ENCODE peak calls at places on chromosomes 3 and 15, in eight cellular contexts. P, K, E, T, X, G, N and L are unnamed samples.

GRCh38 chr3:69896095-69896494 is 103.4 kb upstream of the SAMMSON start:
- DNase-seq in T (no peak), N (no peak), G (no peak), K (no peak), X (no peak), E (no peak), P (no peak), L (no peak)

GRCh38 chr15:66833372-66833771 is 131.3 kb downstream of the SMAD6 start:
- DNase-seq in T (no peak), K (no peak), N (no peak), X (no peak), E (no peak), P (no peak), G (no peak), L (no peak)

GRCh38 chr3:10594915-10595314 is 89.5 kb upstream of the ATP2B2 start:
- DNase-seq in X (peak; percentile 9), T (no peak), K (peak; percentile 50), E (peak; percentile 92), P (no peak), G (peak; percentile 75), N (no peak), L (peak; percentile 56)

GRCh38 chr3:180617049-180617448 is 15.1 kb downstream of the TTC14 start:
- DNase-seq in E (no peak), G (no peak), N (no peak), K (no peak), X (no peak), T (no peak), P (no peak), L (no peak)

GRCh38 chr3:161560006-161560637 is 63.5 kb downstream of the OTOL1 start:
- DNase-seq in K (peak; percentile 39), E (peak; percentile 67), X (no peak), G (peak; percentile 60), T (peak; percentile 18), P (peak; percentile 42), N (peak; percentile 28), L (no peak)

GRCh38 chr15:98626153-98626552 is 22.2 kb upstream of the IGF1R start:
- DNase-seq in X (no peak), K (no peak), T (no peak), E (no peak), G (no peak), N (no peak), P (no peak), L (peak; percentile 45)

GRCh38 chr3:128430276-128430675 is 36.4 kb downstream of the DNAJB8 start:
- DNase-seq in X (no peak), E (no peak), K (no peak), T (no peak), P (no peak), N (no peak), G (no peak), L (no peak)

GRCh38 chr3:16807441-16807840 is 77.3 kb upstream of the PLCL2 start:
- DNase-seq in T (no peak), E (no peak), P (no peak), G (no peak), K (no peak), X (no peak), N (no peak), L (no peak)

GRCh38 chr15:98657721-98658120 is 9.4 kb downstream of the IGF1R start:
- DNase-seq in E (no peak), G (no peak), T (no peak), N (no peak), X (no peak), P (no peak), K (no peak), L (peak; percentile 66)

GRCh38 chr15:63967616-63968015 is 78.7 kb downstream of the DAPK2 start:
- DNase-seq in X (no peak), G (no peak), N (no peak), P (no peak), E (no peak), K (no peak), T (no peak), L (no peak)

GRCh38 chr3:14633819-14634424 is 17.6 kb upstream of the CCDC174 start:
- DNase-seq in T (peak; percentile 37), K (peak; percentile 67), N (peak; percentile 46), X (peak; percentile 43), G (no peak), E (peak; percentile 23), P (peak; percentile 63), L (peak; percentile 21)

GRCh38 chr3:135134293-135134692 is 339.2 kb downstream of the EPHB1 start:
- DNase-seq in T (no peak), X (no peak), N (no peak), K (no peak), E (no peak), P (no peak), G (no peak), L (no peak)

GRCh38 chr15:89378699-89379422 is 44.2 kb upstream of the POLG start:
- DNase-seq in K (no peak), E (no peak), P (peak; percentile 3), G (no peak), X (no peak), N (no peak), T (no peak), L (no peak)

GRCh38 chr3:30673425-30674341 is 67.3 kb downstream of the TGFBR2 start:
- DNase-seq in E (no peak), N (no peak), T (no peak), P (no peak), K (no peak), G (no peak), X (no peak), L (no peak)

GRCh38 chr15:74400313-74400850 is 32.9 kb upstream of the CYP11A1 start:
- DNase-seq in N (no peak), G (no peak), K (no peak), T (no peak), P (no peak), X (no peak), E (no peak), L (no peak)

DNA sequence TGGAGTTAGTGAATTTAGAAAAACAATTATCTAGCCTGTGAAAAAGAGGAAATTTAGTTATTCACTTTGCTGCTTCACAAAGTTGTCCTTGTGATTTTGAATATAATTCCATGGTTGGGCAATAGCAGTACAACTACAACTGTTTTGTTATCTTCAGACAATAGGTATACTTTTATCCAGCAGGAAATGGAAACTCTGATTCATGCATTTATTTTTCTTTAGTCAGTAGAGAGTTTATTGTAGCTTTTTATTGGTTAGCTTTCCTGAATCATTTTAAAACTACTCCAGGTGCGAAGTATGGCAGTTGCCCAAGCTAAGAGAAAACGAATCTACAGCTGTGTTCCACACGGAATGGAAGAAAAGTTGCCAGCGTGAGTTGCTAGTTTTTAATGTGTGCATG is 80.3 kb downstream of the TM4SF4 start:
- DNase-seq in N (no peak), P (no peak), T (no peak), G (no peak), E (no peak), X (no peak), K (no peak), L (peak; percentile 49)
- H3K4me3 ChIP-seq in N (no peak overlapping the region), P (no peak overlapping the region), T (no peak overlapping the region), G (no peak overlapping the region), E (no peak overlapping the region), X (no peak overlapping the region), K (no peak overlapping the region), L (no peak overlapping the region)

GRCh38 chr15:25054943-25055342 is 100.2 kb downstream of the SNRPN start:
- DNase-seq in N (no peak), G (no peak), K (no peak), E (no peak), T (no peak), X (no peak), P (no peak), L (no peak)

GRCh38 chr15:25054329-25054728 is 99.5 kb downstream of the SNRPN start:
- DNase-seq in K (no peak), N (no peak), X (no peak), P (no peak), G (no peak), E (no peak), T (no peak), L (no peak)

GRCh38 chr15:25053000-25053815 is 98.4 kb downstream of the SNRPN start:
- DNase-seq in G (no peak), E (no peak), T (no peak), K (no peak), X (no peak), N (no peak), P (no peak), L (no peak)

GRCh38 chr15:25052191-25052999 is 97.6 kb downstream of the SNRPN start:
- DNase-seq in G (no peak), X (no peak), E (no peak), P (no peak), T (no peak), N (no peak), K (no peak), L (no peak)

GRCh38 chr15:25051399-25052154 is 96.8 kb downstream of the SNRPN start:
- DNase-seq in G (no peak), T (no peak), K (no peak), X (no peak), N (no peak), E (no peak), P (no peak), L (no peak)
- H3K9me3 ChIP-seq in G (no peaks in the 10 kb centered on the region), T (peaks cover 99% of the 10 kb centered on the region), K (peaks cover 75% of the 10 kb centered on the region), X (peaks cover 75% of the 10 kb centered on the region), N (peaks cover 23% of the 10 kb centered on the region), E (peaks cover 99% of the 10 kb centered on the region), P (peaks cover 59% of the 10 kb centered on the region), L (no peaks in the 10 kb centered on the region)

GRCh38 chr15:61115241-61115640 is 113.9 kb downstream of the RORA start:
- DNase-seq in N (no peak), T (no peak), G (no peak), E (no peak), P (no peak), X (no peak), K (no peak), L (peak; percentile 17)

GRCh38 chr15:61116830-61117229 is 112.3 kb downstream of the RORA start:
- DNase-seq in X (no peak), N (no peak), K (no peak), T (no peak), E (no peak), G (no peak), P (peak; percentile 14), L (no peak)

GRCh38 chr15:61115679-61116078 is 113.4 kb downstream of the RORA start:
- DNase-seq in K (no peak), P (no peak), X (no peak), T (no peak), G (no peak), E (no peak), N (no peak), L (peak; percentile 18)

GRCh38 chr15:61119556-61119955 is 109.5 kb downstream of the RORA start:
- DNase-seq in E (no peak), K (no peak), T (no peak), X (no peak), G (no peak), N (no peak), P (no peak), L (no peak)

GRCh38 chr15:61118885-61119284 is 110.2 kb downstream of the RORA start:
- DNase-seq in N (no peak), K (no peak), G (no peak), E (no peak), X (no peak), T (no peak), P (no peak), L (no peak)
- H3K27me3 ChIP-seq in N (no peaks in the 10 kb centered on the region), K (no peaks in the 10 kb centered on the region), G (no peaks in the 10 kb centered on the region), E (peaks cover 2% of the 10 kb centered on the region), X (no peaks in the 10 kb centered on the region), T (no peaks in the 10 kb centered on the region), P (no peaks in the 10 kb centered on the region), L (no peaks in the 10 kb centered on the region)

DNA sequence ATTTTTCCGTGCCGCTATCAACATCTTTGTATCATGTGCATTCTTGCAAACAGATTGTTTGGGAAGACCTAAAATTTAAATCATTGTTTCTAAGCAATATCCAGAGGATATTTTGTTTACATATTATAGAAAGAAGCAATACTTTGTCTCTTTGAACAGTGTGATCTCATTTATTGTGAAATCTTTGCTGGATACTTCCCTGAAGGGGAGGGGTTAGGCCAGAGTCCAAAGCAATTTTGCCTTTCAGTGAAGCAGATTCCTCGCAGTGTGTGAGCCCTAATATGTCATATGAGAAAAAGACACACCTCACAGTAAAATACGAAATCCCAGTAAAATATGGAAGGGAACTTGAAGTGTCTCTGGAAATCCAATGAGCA is 158.7 kb upstream of the SLCO3A1 start:
- DNase-seq in T (no peak), N (no peak), P (no peak), G (no peak), E (no peak), X (no peak), K (peak; percentile 62), L (peak; percentile 49)
- H3K4me3 ChIP-seq in T (peak overlapping the region; percentile 44), N (no peak overlapping the region), P (no peak overlapping the region), G (no peak overlapping the region), E (no peak overlapping the region), X (no peak overlapping the region), K (no peak overlapping the region), L (peak overlapping the region; percentile 24)